ENCODE peak calls at places on chromosomes 11 and 22, in four cellular contexts. One of them, this sample, is unnamed.

GRCh38 chr11:134762248-134763029 is 350.4 kb upstream of the B3GAT1 start:
- DNase-seq in stimulated activated naive CD8-positive, alpha-beta T cell treated with anti-CD3 and anti-CD28 coated beads, Interleukin-15, amount 100 ng/mL, for 72 hours: no peak
- DNase-seq in stimulated activated CD4-positive, alpha-beta T cell treated with anti-CD3 and anti-CD28 coated beads, Interleukin-1b, Interleukin-23, amount 100 ng/mL, for 24 hours: no peak
- DNase-seq in HEK293T: no peak
- DNase-seq in this sample: no peak

GRCh38 chr11:104402812-104403521 is 239.0 kb upstream of the PDGFD start:
- DNase-seq in stimulated activated naive CD8-positive, alpha-beta T cell treated with anti-CD3 and anti-CD28 coated beads, Interleukin-15, amount 100 ng/mL, for 72 hours: no peak
- DNase-seq in stimulated activated CD4-positive, alpha-beta T cell treated with anti-CD3 and anti-CD28 coated beads, Interleukin-1b, Interleukin-23, amount 100 ng/mL, for 24 hours: no peak
- DNase-seq in HEK293T: no peak
- DNase-seq in this sample: no peak

GRCh38 chr11:21625982-21626381 is 566.9 kb upstream of the ANO5 start:
- DNase-seq in stimulated activated naive CD8-positive, alpha-beta T cell treated with anti-CD3 and anti-CD28 coated beads, Interleukin-15, amount 100 ng/mL, for 72 hours: no peak
- DNase-seq in stimulated activated CD4-positive, alpha-beta T cell treated with anti-CD3 and anti-CD28 coated beads, Interleukin-1b, Interleukin-23, amount 100 ng/mL, for 24 hours: no peak
- DNase-seq in HEK293T: no peak
- DNase-seq in this sample: no peak

GRCh38 chr22:28029962-28030361 is 110.9 kb upstream of the PITPNB start:
- DNase-seq in stimulated activated naive CD8-positive, alpha-beta T cell treated with anti-CD3 and anti-CD28 coated beads, Interleukin-15, amount 100 ng/mL, for 72 hours: no peak
- DNase-seq in stimulated activated CD4-positive, alpha-beta T cell treated with anti-CD3 and anti-CD28 coated beads, Interleukin-1b, Interleukin-23, amount 100 ng/mL, for 24 hours: no peak
- DNase-seq in HEK293T: no peak
- DNase-seq in this sample: no peak

GRCh38 chr22:48259991-48260670 is 1497.7 kb downstream of the TBC1D22A start:
- DNase-seq in stimulated activated naive CD8-positive, alpha-beta T cell treated with anti-CD3 and anti-CD28 coated beads, Interleukin-15, amount 100 ng/mL, for 72 hours: no peak
- DNase-seq in stimulated activated CD4-positive, alpha-beta T cell treated with anti-CD3 and anti-CD28 coated beads, Interleukin-1b, Interleukin-23, amount 100 ng/mL, for 24 hours: no peak
- DNase-seq in HEK293T: no peak
- DNase-seq in this sample: no peak

GRCh38 chr11:13942908-13943505 is 19.5 kb upstream of the SPON1 start:
- DNase-seq in stimulated activated naive CD8-positive, alpha-beta T cell treated with anti-CD3 and anti-CD28 coated beads, Interleukin-15, amount 100 ng/mL, for 72 hours: no peak
- DNase-seq in stimulated activated CD4-positive, alpha-beta T cell treated with anti-CD3 and anti-CD28 coated beads, Interleukin-1b, Interleukin-23, amount 100 ng/mL, for 24 hours: no peak
- DNase-seq in HEK293T: no peak
- DNase-seq in this sample: no peak

GRCh38 chr11:36356201-36356600 is 60.1 kb downstream of the PRR5L start:
- DNase-seq in stimulated activated naive CD8-positive, alpha-beta T cell treated with anti-CD3 and anti-CD28 coated beads, Interleukin-15, amount 100 ng/mL, for 72 hours: no peak
- DNase-seq in stimulated activated CD4-positive, alpha-beta T cell treated with anti-CD3 and anti-CD28 coated beads, Interleukin-1b, Interleukin-23, amount 100 ng/mL, for 24 hours: no peak
- DNase-seq in HEK293T: no peak
- DNase-seq in this sample: no peak

GRCh38 chr22:36757608-36758220 is 18.2 kb downstream of the IFT27 start:
- DNase-seq in stimulated activated naive CD8-positive, alpha-beta T cell treated with anti-CD3 and anti-CD28 coated beads, Interleukin-15, amount 100 ng/mL, for 72 hours: peak; percentile 70
- DNase-seq in stimulated activated CD4-positive, alpha-beta T cell treated with anti-CD3 and anti-CD28 coated beads, Interleukin-1b, Interleukin-23, amount 100 ng/mL, for 24 hours: peak; percentile 65
- DNase-seq in HEK293T: peak; percentile 86
- DNase-seq in this sample: peak; percentile 28

GRCh38 chr22:30373331-30374325 is 13.6 kb downstream of the RNF215 start:
- DNase-seq in stimulated activated naive CD8-positive, alpha-beta T cell treated with anti-CD3 and anti-CD28 coated beads, Interleukin-15, amount 100 ng/mL, for 72 hours: no peak
- DNase-seq in stimulated activated CD4-positive, alpha-beta T cell treated with anti-CD3 and anti-CD28 coated beads, Interleukin-1b, Interleukin-23, amount 100 ng/mL, for 24 hours: no peak
- DNase-seq in HEK293T: no peak
- DNase-seq in this sample: no peak

GRCh38 chr22:50688448-50688847 is 15.8 kb downstream of the SHANK3 start:
- DNase-seq in stimulated activated naive CD8-positive, alpha-beta T cell treated with anti-CD3 and anti-CD28 coated beads, Interleukin-15, amount 100 ng/mL, for 72 hours: no peak
- DNase-seq in stimulated activated CD4-positive, alpha-beta T cell treated with anti-CD3 and anti-CD28 coated beads, Interleukin-1b, Interleukin-23, amount 100 ng/mL, for 24 hours: no peak
- DNase-seq in HEK293T: no peak
- DNase-seq in this sample: no peak

GRCh38 chr11:66877585-66877984 is 20.7 kb downstream of the LRFN4 start:
- DNase-seq in stimulated activated naive CD8-positive, alpha-beta T cell treated with anti-CD3 and anti-CD28 coated beads, Interleukin-15, amount 100 ng/mL, for 72 hours: no peak
- DNase-seq in stimulated activated CD4-positive, alpha-beta T cell treated with anti-CD3 and anti-CD28 coated beads, Interleukin-1b, Interleukin-23, amount 100 ng/mL, for 24 hours: no peak
- DNase-seq in HEK293T: no peak
- DNase-seq in this sample: no peak

This sample was measured in GM06990.